ENCODE peak calls at places on chromosome 4, in four cellular contexts. D is hepatocyte, L is A549, S is astrocyte of the cerebellum. N is an unnamed sample.

GRCh38 chr4:95547708-95548471 is 883 bp downstream of the UNC5C start:
- DNase-seq in S (no peak), L (no peak), D (peak), N (no peak)

GRCh38 chr4:1772869-1773538 is 20.1 kb upstream of the FGFR3 start:
- DNase-seq in S (no peak), L (no peak), D (no peak), N (no peak)

GRCh38 chr4:153507679-153508073 is 41.5 kb downstream of the TMEM131L start:
- DNase-seq in D (no peak), S (no peak), L (no peak), N (no peak)

GRCh38 chr4:17781072-17781830 is at the start of gene FAM184B:
- DNase-seq in S (no peak), D (peak), L (no peak), N (no peak)

GRCh38 chr4:128244379-128244778 is 43.2 kb downstream of the PGRMC2 start:
- DNase-seq in S (no peak), D (no peak), L (no peak), N (no peak)

GRCh38 chr4:98784947-98785693 is 126.7 kb upstream of the TSPAN5 start:
- DNase-seq in S (no peak), D (peak), L (no peak), N (no peak)

GRCh38 chr4:150782921-150783320 is 201.0 kb downstream of the MAB21L2 start:
- DNase-seq in L (no peak), D (no peak), S (no peak), N (no peak)

GRCh38 chr4:1035510-1035909 is 24.1 kb downstream of the FGFRL1 start:
- DNase-seq in D (no peak), L (no peak), S (no peak), N (no peak)

GRCh38 chr4:35934370-35934981 is 309.8 kb downstream of the ARAP2 start:
- DNase-seq in L (no peak), D (peak), S (peak), N (no peak)

GRCh38 chr4:94038195-94038594 is 169.5 kb upstream of the SMARCAD1 start:
- DNase-seq in S (no peak), D (peak), L (no peak), N (no peak)

GRCh38 chr4:24321151-24321550 is 263.2 kb downstream of the DHX15 start:
- DNase-seq in L (no peak), D (no peak), S (peak), N (no peak)

GRCh38 chr4:146949559-146949958 is 3.9 kb upstream of the TTC29 start:
- DNase-seq in L (no peak), D (no peak), S (no peak), N (peak)

GRCh38 chr4:165095291-165095690 is 17.4 kb downstream of the TMEM192 start:
- DNase-seq in D (no peak), L (no peak), S (no peak), N (no peak)

DNA sequence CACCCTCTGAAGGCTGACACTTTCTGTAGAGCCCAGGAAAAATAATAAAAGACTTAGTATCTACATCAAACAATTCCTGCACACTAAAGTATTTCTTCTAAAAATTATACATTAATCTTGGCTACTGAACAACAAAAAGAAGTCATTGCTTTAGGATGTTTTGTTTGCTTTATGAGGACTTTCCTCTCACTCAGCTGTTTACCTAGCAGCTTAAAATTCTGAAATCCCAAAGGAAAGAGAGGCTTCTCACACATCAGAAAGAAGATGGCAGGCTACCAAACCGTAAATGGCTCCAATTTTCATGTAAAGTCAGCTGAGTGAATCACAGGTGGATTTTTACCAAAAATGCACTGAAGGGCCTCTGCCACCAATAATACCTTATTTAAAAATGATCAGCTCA is 8.9 kb upstream of the TRPC3 start:
- DNase-seq in D (no peak), S (no peak), L (no peak), N (no peak)
- H3K4me3 ChIP-seq in D (no peak), S (no peak), L (no peak), N (no peak)

DNA sequence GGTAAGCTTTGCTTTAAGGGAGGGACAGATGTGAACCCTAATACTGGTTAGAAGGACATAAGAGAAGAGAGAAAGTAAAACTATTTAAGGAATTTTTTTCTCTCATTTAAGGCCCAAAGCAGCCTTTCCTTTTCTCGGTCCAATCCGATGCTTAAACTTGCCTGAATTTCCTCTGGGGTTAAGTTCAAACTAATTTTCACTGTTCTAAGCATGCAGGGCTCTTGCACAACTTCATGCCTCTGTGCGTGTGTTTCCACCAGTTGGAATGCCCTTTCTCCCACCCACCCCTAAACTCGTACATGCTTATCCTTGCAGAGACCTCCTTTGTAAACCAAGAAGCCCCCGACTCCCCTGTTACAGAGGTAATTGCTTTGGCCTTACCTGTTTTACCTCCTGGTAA is 204.7 kb downstream of the CBR4 start:
- DNase-seq in S (no peak), L (no peak), D (no peak), N (no peak)
- H3K4me3 ChIP-seq in S (no peak), L (no peak), D (no peak), N (no peak)

GRCh38 chr4:83216856-83217683 is 67.5 kb downstream of the COQ2 start:
- DNase-seq in D (no peak), S (no peak), L (no peak), N (no peak)

GRCh38 chr4:83219991-83220360 is 64.6 kb downstream of the COQ2 start:
- DNase-seq in L (no peak), D (no peak), S (no peak), N (no peak)

GRCh38 chr4:83219344-83219990 is 65.1 kb downstream of the COQ2 start:
- DNase-seq in S (no peak), D (no peak), L (no peak), N (no peak)

GRCh38 chr4:83214079-83214478 is 70.5 kb downstream of the COQ2 start:
- DNase-seq in S (no peak), D (no peak), L (no peak), N (no peak)

DNA sequence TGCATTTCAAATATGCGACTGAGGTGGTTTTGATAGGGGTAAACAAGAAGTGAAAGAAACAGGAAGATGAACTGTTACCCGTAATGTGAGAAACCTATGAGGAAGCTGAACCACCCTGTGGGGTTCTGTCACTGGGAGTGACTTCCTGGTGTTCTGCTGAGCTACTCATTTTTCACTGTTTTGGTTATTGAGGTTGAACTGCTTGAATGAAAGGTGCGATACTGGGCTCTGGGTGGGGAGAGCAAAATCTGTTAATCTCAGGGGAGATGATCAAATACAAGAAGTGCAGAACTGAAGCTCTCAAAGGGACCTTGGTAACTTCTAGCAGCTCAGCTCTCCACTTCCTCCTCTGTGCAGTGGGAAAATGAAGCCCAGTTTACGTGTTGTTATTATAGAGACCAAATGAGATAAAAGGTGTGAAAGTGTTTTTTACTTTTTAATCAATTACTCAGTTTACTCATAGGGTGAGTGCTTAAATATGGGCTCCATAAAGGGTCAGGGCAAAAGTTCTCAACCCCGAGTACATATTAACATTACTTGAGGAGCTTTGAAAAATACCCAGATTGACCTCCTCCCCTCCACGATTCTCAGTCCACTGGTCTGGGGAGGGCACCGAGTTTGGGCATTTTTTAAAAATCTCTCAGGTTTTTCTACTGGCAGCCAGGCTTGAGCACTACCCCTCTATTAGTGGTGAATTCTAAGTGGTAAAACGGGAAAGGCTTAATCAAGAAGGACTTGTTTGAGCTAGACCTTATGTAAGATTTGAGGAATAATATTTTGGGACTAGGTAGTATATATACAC is 66.7 kb downstream of the COQ2 start:
- DNase-seq in L (no peak), D (no peak), S (no peak), N (no peak)
- H3K4me3 ChIP-seq in L (no peak), D (no peak), S (no peak), N (no peak)

DNA sequence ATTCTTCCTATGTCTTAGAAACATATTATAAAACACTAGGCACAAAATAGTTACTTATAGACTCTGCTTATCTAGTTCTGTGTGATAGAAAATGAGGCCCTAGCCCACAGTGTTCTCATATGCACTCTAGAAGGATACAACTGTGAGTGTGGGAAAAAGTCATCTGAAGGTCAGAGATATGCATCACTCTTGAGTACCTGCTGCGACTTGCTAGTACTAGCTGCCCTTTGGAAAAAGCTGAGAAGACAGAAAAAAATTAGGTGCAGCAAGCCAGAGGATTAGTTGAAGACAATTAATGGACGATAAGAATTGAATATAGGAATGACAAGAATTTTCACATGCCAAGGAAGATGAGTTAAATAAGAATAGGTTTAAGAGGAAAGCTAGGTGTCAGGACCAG is 61.3 kb downstream of the MTHFD2L start:
- DNase-seq in L (no peak), S (no peak), D (no peak), N (no peak)
- H3K4me3 ChIP-seq in L (no peak), S (no peak), D (no peak), N (no peak)

GRCh38 chr4:123478859-123479345 is 82.3 kb downstream of the SPRY1 start:
- DNase-seq in L (no peak), S (no peak), D (peak), N (peak)
- H3K4me3 ChIP-seq in L (no peak), S (no peak), D (no peak), N (no peak)

DNA sequence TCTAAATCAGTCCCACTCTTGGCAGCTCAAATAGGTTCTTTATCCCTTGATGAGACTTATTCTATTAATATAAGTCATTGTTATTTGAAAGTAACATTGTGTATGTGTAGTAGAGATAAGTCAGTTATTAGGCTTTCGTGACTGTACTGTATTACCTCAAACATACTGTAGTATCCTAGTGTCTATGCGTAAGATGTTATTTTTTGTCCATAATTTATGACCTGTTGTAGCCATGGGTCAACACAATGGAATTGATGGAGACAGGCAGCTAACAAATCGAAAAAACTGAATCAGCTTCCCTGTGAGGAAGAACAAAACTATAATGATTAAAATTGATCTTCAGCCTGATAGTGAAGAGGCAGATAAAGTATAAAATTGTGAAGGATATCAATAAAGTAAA is 41.8 kb downstream of the CLCN3 start:
- DNase-seq in L (no peak), D (no peak), S (no peak), N (no peak)
- H3K4me3 ChIP-seq in L (no peak), D (no peak), S (no peak), N (no peak)

GRCh38 chr4:138870739-138871633 is 144.6 kb upstream of the NOCT start:
- DNase-seq in D (peak), S (peak), L (peak), N (no peak)
- H3K4me3 ChIP-seq in D (no peak), S (no peak), L (no peak), N (no peak)

N was measured in epithelial cell of proximal tubule.